ENCODE peak calls at places on chromosomes 13 and 19, in ten cellular contexts. V is Peyer's patch; G is breast epithelium; F is ascending aorta; C is T-helper 17 cell; X is tibial nerve; Y is CD8-positive, alpha-beta memory T cell; I is H1; K is HepG2; A is CD4-positive, alpha-beta memory T cell. U is an unnamed sample.

GRCh38 chr13:100197591-100198365 is 108.9 kb downstream of the PCCA start:
- DNase-seq in V (no peak), G (no peak), F (no peak), C (no peak), X (no peak), Y (no peak), I (no peak), K (no peak), A (no peak), U (no peak)

GRCh38 chr19:39104104-39104708 is 20.0 kb downstream of the ACP7 start:
- DNase-seq in V (no peak), G (no peak), F (no peak), C (no peak), X (no peak), Y (no peak), I (no peak), K (peak; percentile 42), A (no peak), U (no peak)

GRCh38 chr19:44640518-44640917 is 3.2 kb upstream of the PVR start:
- DNase-seq in V (no peak), G (no peak), F (no peak), C (no peak), X (no peak), Y (no peak), I (no peak), K (no peak), A (no peak), U (no peak)

GRCh38 chr13:49124693-49125304 is 95.3 kb upstream of the MLNR start:
- DNase-seq in V (no peak), G (no peak), F (no peak), C (no peak), X (no peak), Y (no peak), I (no peak), K (no peak), A (no peak), U (no peak)

GRCh38 chr13:73039201-73040108 is 19.4 kb upstream of the KLF5 start:
- DNase-seq in V (no peak), G (no peak), F (no peak), C (no peak), X (no peak), Y (no peak), I (no peak), K (no peak), A (no peak), U (no peak)

GRCh38 chr13:29805994-29806748 is 44.2 kb downstream of the UBL3 start:
- DNase-seq in V (no peak), G (no peak), F (no peak), C (no peak), X (no peak), Y (no peak), I (no peak), K (no peak), A (no peak), U (no peak)

GRCh38 chr13:93977986-93978385 is 501.5 kb downstream of the DCT start:
- DNase-seq in V (no peak), G (no peak), F (no peak), C (no peak), X (no peak), Y (no peak), I (no peak), K (no peak), A (no peak), U (no peak)

GRCh38 chr19:5977222-5977784 is 637 bp downstream of the RANBP3 start:
- DNase-seq in V (no peak), G (no peak), F (no peak), C (no peak), X (no peak), Y (no peak), I (no peak), K (no peak), A (no peak), U (no peak)

GRCh38 chr13:50127017-50127725 is 111.9 kb downstream of the KCNRG start:
- DNase-seq in V (peak; percentile 66), G (no peak), F (no peak), C (peak; percentile 38), X (peak; percentile 47), Y (peak; percentile 50), I (no peak), K (no peak), A (peak; percentile 61), U (no peak)

GRCh38 chr13:99356216-99357089 is 49.3 kb upstream of the GPR183 start:
- DNase-seq in V (peak; percentile 63), G (no peak), F (no peak), C (peak; percentile 60), X (no peak), Y (peak; percentile 92), I (no peak), K (no peak), A (peak; percentile 92), U (peak; percentile 39)

GRCh38 chr13:43569688-43570087 is 217.1 kb downstream of the ENOX1 start:
- DNase-seq in V (no peak), G (no peak), F (no peak), C (no peak), X (no peak), Y (no peak), I (no peak), K (no peak), A (no peak), U (no peak)

GRCh38 chr13:63938851-63939250 is 2523.2 kb upstream of the PCDH20 start:
- DNase-seq in V (no peak), G (no peak), F (no peak), C (no peak), X (no peak), Y (no peak), I (no peak), K (no peak), A (no peak), U (no peak)

GRCh38 chr19:19552811-19553210 is 14.7 kb downstream of the CILP2 start:
- DNase-seq in V (peak; percentile 69), G (no peak), F (no peak), C (peak; percentile 30), X (no peak), Y (no peak), I (no peak), K (no peak), A (no peak), U (no peak)

GRCh38 chr19:36745870-36746269 is 26.7 kb downstream of the ZNF850 start:
- DNase-seq in V (no peak), G (no peak), F (no peak), C (no peak), X (no peak), Y (no peak), I (no peak), K (no peak), A (no peak), U (no peak)

GRCh38 chr19:36750066-36750691 is 22.4 kb downstream of the ZNF850 start:
- DNase-seq in V (no peak), G (no peak), F (no peak), C (no peak), X (no peak), Y (no peak), I (no peak), K (no peak), A (no peak), U (no peak)

GRCh38 chr19:36748431-36749275 is 24.0 kb downstream of the ZNF850 start:
- DNase-seq in V (no peak), G (no peak), F (no peak), C (no peak), X (no peak), Y (no peak), I (no peak), K (no peak), A (no peak), U (no peak)

DNA sequence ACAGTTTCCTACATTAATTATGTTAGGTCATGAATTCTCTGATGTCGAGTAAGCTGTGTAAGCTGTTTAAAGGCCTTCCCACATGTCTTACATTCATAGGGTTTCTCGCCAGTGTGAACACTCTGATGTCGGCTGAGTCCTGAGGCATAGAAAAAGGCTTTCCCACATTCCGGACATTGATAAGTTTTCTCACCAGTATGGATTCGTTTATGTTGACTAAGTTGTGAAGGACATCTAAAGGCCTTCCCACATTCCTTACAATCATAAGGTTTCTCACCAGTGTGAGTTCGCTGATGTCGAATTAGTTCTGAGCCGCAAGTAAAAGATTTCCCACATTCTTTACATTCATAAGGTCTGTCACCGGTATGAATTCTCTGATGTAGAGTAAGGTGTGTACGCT is 24.9 kb downstream of the ZNF850 start:
- DNase-seq in V (no peak), G (no peak), F (no peak), C (no peak), X (no peak), Y (no peak), I (no peak), K (no peak), A (no peak), U (no peak)
- H3K9me3 ChIP-seq in V (no peaks in the 10 kb centered on the region), G (peaks cover 100% of the 10 kb centered on the region), F (peaks cover 100% of the 10 kb centered on the region), C (peaks cover 53% of the 10 kb centered on the region), X (peaks cover 22% of the 10 kb centered on the region), Y (peaks cover 73% of the 10 kb centered on the region), I (peaks cover 86% of the 10 kb centered on the region), K (peaks cover 100% of the 10 kb centered on the region), A (peaks cover 11% of the 10 kb centered on the region), U (peaks cover 77% of the 10 kb centered on the region)

DNA sequence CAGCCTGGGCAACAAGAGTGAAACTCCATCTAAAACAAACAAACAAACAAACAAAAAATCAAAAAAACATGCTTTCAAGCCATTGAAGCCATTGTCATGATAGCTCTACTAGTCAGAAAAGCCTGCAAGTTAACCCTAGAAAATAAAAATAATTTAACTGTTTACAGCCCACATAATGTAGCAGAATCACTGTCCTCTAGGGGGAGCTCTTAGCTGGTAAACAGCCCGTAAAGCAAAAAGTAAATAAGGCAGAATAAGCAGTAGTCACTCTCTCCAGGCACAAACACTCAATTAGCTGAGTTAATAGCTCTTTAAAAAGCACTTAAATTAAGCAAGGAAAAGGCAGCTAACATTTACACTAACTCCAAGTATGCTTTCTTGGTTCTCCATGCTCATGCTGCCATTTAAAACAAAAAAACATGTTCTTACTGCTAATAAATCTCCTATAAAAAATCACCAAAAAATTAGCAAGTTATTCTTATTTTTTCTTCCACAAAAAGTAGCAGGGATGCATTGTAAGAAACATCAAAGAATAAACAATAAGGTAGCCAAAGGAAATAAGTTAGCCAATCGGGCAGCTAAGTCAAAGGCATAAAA is 11.3 kb downstream of the LILRB4 start:
- DNase-seq in V (no peak), G (no peak), F (no peak), C (no peak), X (no peak), Y (no peak), I (no peak), K (peak; percentile 22), A (no peak), U (no peak)
- H3K9me3 ChIP-seq in V (no peaks in the 10 kb centered on the region), G (no peaks in the 10 kb centered on the region), F (no peaks in the 10 kb centered on the region), C (no peaks in the 10 kb centered on the region), X (no peaks in the 10 kb centered on the region), Y (peaks cover under 1% of the 10 kb centered on the region), I (peaks cover 48% of the 10 kb centered on the region), K (no peaks in the 10 kb centered on the region), A (no peaks in the 10 kb centered on the region), U (peaks cover 10% of the 10 kb centered on the region)

GRCh38 chr19:12077375-12077774 is 12.8 kb downstream of the ZNF844 start:
- DNase-seq in V (no peak), G (no peak), F (no peak), C (no peak), X (no peak), Y (no peak), I (no peak), K (no peak), A (no peak), U (no peak)
- H3K9me3 ChIP-seq in V (no peaks in the 10 kb centered on the region), G (peaks cover 100% of the 10 kb centered on the region), F (peaks cover 100% of the 10 kb centered on the region), C (peaks cover 34% of the 10 kb centered on the region), X (peaks cover 40% of the 10 kb centered on the region), Y (peaks cover 39% of the 10 kb centered on the region), I (peaks cover 86% of the 10 kb centered on the region), K (peaks cover 27% of the 10 kb centered on the region), A (peaks cover 12% of the 10 kb centered on the region), U (peaks cover 78% of the 10 kb centered on the region)

DNA sequence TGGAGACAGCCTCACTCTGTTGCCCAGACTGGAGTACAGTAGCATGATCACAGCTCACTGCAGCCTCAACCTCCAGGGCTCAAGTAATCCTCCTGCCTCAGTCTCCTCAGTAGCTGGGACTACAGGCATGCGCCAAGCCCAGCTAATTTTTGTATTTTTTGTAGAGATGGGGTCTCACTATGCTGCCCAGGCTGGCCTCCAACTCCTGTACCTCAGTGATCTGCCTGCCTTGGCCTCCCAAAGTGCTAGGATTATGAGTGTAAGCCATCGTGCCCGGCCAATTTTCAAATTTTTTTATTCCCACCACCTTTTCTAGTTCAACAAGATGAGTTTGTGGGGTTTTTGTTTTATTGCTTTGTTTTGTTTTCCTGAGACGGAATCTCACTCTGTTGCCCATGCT is 31.7 kb downstream of the XPO4 start:
- DNase-seq in V (no peak), G (no peak), F (no peak), C (no peak), X (no peak), Y (no peak), I (no peak), K (no peak), A (no peak), U (no peak)
- H3K9me3 ChIP-seq in V (no peaks in the 10 kb centered on the region), G (no peaks in the 10 kb centered on the region), F (no peaks in the 10 kb centered on the region), C (no peaks in the 10 kb centered on the region), X (no peaks in the 10 kb centered on the region), Y (no peaks in the 10 kb centered on the region), I (no peaks in the 10 kb centered on the region), K (no peaks in the 10 kb centered on the region), A (no peaks in the 10 kb centered on the region), U (no peaks in the 10 kb centered on the region)

U was measured in AG04450.